ENCODE peak calls at places on chromosomes 5 and 9, in ten cellular contexts. N, X, G, S, I, T, U, Z, P and C are unnamed samples.

GRCh38 chr5:13354611-13355010 is 589.9 kb downstream of the DNAH5 start:
- DNase-seq in N (no peak), X (no peak), G (no peak), S (no peak), I (no peak), T (no peak), U (peak), Z (no peak), P (no peak), C (no peak)

GRCh38 chr5:98428806-98429205 is 344.7 kb upstream of the RGMB start:
- DNase-seq in N (peak), X (no peak), G (no peak), S (peak), I (no peak), T (no peak), U (no peak), Z (no peak), P (no peak), C (no peak)

GRCh38 chr5:16312786-16313185 is 133.2 kb upstream of the MARCHF11 start:
- DNase-seq in N (no peak), X (no peak), G (no peak), S (no peak), I (no peak), T (no peak), U (no peak), Z (peak), P (no peak), C (no peak)

GRCh38 chr5:179222246-179223017 is 122.8 kb downstream of the ADAMTS2 start:
- DNase-seq in N (no peak), X (no peak), G (no peak), S (no peak), I (no peak), T (no peak), U (no peak), Z (no peak), P (no peak), C (no peak)

GRCh38 chr5:395921-396714 is 46.9 kb upstream of the EXOC3 start:
- DNase-seq in N (no peak), X (peak), G (no peak), S (no peak), I (no peak), T (no peak), U (no peak), Z (no peak), P (no peak), C (no peak)

GRCh38 chr5:119752921-119753886 is 123.8 kb downstream of the FAM170A start:
- DNase-seq in N (no peak), X (no peak), G (no peak), S (no peak), I (no peak), T (no peak), U (no peak), Z (no peak), P (no peak), C (no peak)

GRCh38 chr9:109875495-109875894 is 95.5 kb downstream of the PALM2AKAP2 start:
- DNase-seq in N (no peak), X (no peak), G (no peak), S (no peak), I (no peak), T (no peak), U (no peak), Z (no peak), P (no peak), C (no peak)

GRCh38 chr9:37679649-37680402 is 29.1 kb downstream of the FRMPD1 start:
- DNase-seq in N (no peak), X (no peak), G (no peak), S (no peak), I (no peak), T (no peak), U (no peak), Z (no peak), P (no peak), C (no peak)